ENCODE peak calls at places on chromosomes 13 and 19, in nine cellular contexts. Q is A549, O is fibroblast of pulmonary artery, N is BJ, T is psoas muscle, P is AG10803, K is H1, U is PC-3, S is lower leg skin. Z is an unnamed sample.

GRCh38 chr19:15173746-15174404 is 26.9 kb downstream of the NOTCH3 start:
- DNase-seq in Q (no peak), O (no peak), N (no peak), T (no peak), P (peak; percentile 15), K (no peak), U (peak; percentile 53), S (no peak), Z (no peak)

GRCh38 chr13:85509512-85509911 is 289.7 kb downstream of the SLITRK6 start:
- DNase-seq in Q (peak; percentile 73), O (peak; percentile 18), N (no peak), T (no peak), P (peak; percentile 3), K (no peak), U (peak; percentile 69), S (no peak), Z (no peak)

GRCh38 chr13:73338389-73338788 is 279.6 kb downstream of the KLF5 start:
- DNase-seq in Q (peak; percentile 39), O (peak; percentile 78), N (no peak), T (no peak), P (no peak), K (no peak), U (no peak), S (no peak), Z (no peak)

GRCh38 chr13:45873491-45874360 is 22.2 kb upstream of the SIAH3 start:
- DNase-seq in Q (no peak), O (peak; percentile 21), N (no peak), T (no peak), P (peak; percentile 25), K (no peak), U (peak; percentile 63), S (no peak), Z (no peak)

GRCh38 chr13:31110617-31111016 is 51.1 kb downstream of the HSPH1 start:
- DNase-seq in Q (no peak), O (no peak), N (no peak), T (no peak), P (no peak), K (no peak), U (no peak), S (no peak), Z (no peak)

GRCh38 chr19:33580026-33580644 is 41.6 kb upstream of the CHST8 start:
- DNase-seq in Q (no peak), O (no peak), N (no peak), T (no peak), P (no peak), K (no peak), U (peak; percentile 52), S (no peak), Z (no peak)

GRCh38 chr13:66803759-66804456 is 426.2 kb downstream of the PCDH9 start:
- DNase-seq in Q (no peak), O (no peak), N (no peak), T (no peak), P (no peak), K (no peak), U (peak; percentile 14), S (no peak), Z (no peak)

GRCh38 chr19:44111910-44112463 is 1.2 kb upstream of the ZNF225 start:
- DNase-seq in Q (no peak), O (peak; percentile 91), N (peak; percentile 28), T (no peak), P (peak; percentile 79), K (peak; percentile 88), U (no peak), S (no peak), Z (no peak)

GRCh38 chr19:800360-801029 is 3.2 kb downstream of the PTBP1 start:
- DNase-seq in Q (no peak), O (no peak), N (no peak), T (peak; percentile 25), P (no peak), K (no peak), U (peak; percentile 61), S (no peak), Z (peak; percentile 5)

GRCh38 chr19:18795540-18795939 is 4.4 kb upstream of the COMP start:
- DNase-seq in Q (no peak), O (peak; percentile 22), N (no peak), T (peak; percentile 64), P (peak; percentile 42), K (no peak), U (no peak), S (no peak), Z (no peak)

GRCh38 chr13:111006508-111007031 is 91.7 kb upstream of the ANKRD10 start:
- DNase-seq in Q (no peak), O (peak; percentile 89), N (peak; percentile 74), T (peak; percentile 83), P (peak; percentile 88), K (no peak), U (no peak), S (peak; percentile 61), Z (no peak)

GRCh38 chr19:19860756-19861390 is 4.8 kb upstream of the ZNF253 start:
- DNase-seq in Q (no peak), O (no peak), N (no peak), T (no peak), P (no peak), K (peak; percentile 93), U (no peak), S (no peak), Z (peak; percentile 78)

GRCh38 chr19:47644743-47645499 is 36.0 kb downstream of the BICRA start:
- DNase-seq in Q (no peak), O (peak; percentile 18), N (no peak), T (no peak), P (no peak), K (no peak), U (no peak), S (no peak), Z (no peak)

GRCh38 chr13:109155301-109155761 is 525.9 kb downstream of the MYO16 start:
- DNase-seq in Q (peak; percentile 73), O (peak; percentile 53), N (no peak), T (no peak), P (peak; percentile 94), K (no peak), U (peak; percentile 64), S (no peak), Z (no peak)

GRCh38 chr13:94764576-94765321 is 52.4 kb upstream of the SOX21 start:
- DNase-seq in Q (no peak), O (no peak), N (no peak), T (no peak), P (no peak), K (no peak), U (no peak), S (no peak), Z (no peak)

GRCh38 chr19:51359294-51359693 is 6.9 kb downstream of the ETFB start:
- DNase-seq in Q (peak; percentile 76), O (peak; percentile 86), N (peak; percentile 46), T (no peak), P (peak; percentile 90), K (no peak), U (peak; percentile 70), S (no peak), Z (no peak)

GRCh38 chr13:21101865-21102576 is 40.6 kb upstream of the LATS2 start:
- DNase-seq in Q (no peak), O (no peak), N (no peak), T (no peak), P (no peak), K (no peak), U (no peak), S (no peak), Z (no peak)

GRCh38 chr13:74696148-74696922 is 562.1 kb upstream of the KLF12 start:
- DNase-seq in Q (no peak), O (no peak), N (no peak), T (no peak), P (no peak), K (no peak), U (no peak), S (no peak), Z (no peak)

DNA sequence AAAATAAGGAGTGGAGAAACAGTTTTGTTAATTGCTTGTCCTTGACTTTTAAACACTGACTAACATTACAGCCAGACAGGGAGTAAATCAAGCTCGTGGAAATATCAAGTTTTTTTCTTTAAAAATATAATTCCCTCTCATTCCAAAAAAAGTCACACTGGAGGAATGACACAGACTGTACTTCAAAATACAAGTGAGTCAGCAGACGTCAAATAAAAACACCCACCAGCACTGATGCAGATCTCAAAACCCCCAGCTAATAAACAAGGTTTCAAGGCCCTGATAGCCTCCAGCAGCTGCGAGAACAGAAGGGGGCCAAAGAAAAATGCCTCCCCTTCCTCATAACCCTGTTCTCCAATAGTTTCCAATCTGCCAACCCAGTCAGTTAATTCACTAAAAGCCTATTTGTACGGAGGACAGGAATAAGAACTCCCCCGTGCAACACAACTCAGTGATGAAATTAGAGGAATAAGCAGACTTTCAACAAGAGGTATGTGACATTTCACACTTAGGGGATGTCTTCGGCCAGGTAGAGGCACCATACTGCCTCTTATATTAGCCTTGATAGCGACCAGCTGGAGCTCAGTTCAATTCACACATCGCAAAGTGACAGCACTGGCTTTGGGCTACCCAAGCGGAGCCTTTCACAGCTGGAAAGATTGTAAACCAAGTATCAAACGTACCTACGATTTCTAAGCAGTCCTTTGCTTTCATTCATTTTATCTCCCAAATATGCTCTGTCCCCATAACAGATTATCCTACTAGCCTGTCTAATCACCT is 561.0 kb upstream of the KLF12 start:
- DNase-seq in Q (no peak), O (no peak), N (no peak), T (no peak), P (no peak), K (no peak), U (no peak), S (no peak), Z (no peak)
- TF ChIP-seq CTCF in Q (no peak), O (no peak), N (no peak), T (no peak), P (no peak), K (no peak), U (no peak), S (no peak), Z (no peak)

GRCh38 chr19:41795031-41795461 is 1.3 kb upstream of the CEACAM3 start:
- DNase-seq in Q (peak; percentile 70), O (peak; percentile 48), N (no peak), T (no peak), P (peak; percentile 28), K (peak; percentile 3), U (peak; percentile 70), S (no peak), Z (no peak)
- TF ChIP-seq CTCF in Q (peak; percentile 96), O (peak; percentile 79), N (peak; percentile 83), T (peak; percentile 50), P (peak; percentile 74), K (peak; percentile 67), U (peak; percentile 74), S (no peak), Z (peak; percentile 57)

GRCh38 chr13:61286148-61286745 is 129.4 kb downstream of the PCDH20 start:
- DNase-seq in Q (peak; percentile 19), O (peak; percentile 0), N (no peak), T (no peak), P (no peak), K (peak; percentile 9), U (peak; percentile 42), S (no peak), Z (no peak)
- TF ChIP-seq CTCF in Q (no peak), O (no peak), N (no peak), T (no peak), P (no peak), K (peak; percentile 62), U (peak; percentile 61), S (no peak), Z (peak; percentile 40)

DNA sequence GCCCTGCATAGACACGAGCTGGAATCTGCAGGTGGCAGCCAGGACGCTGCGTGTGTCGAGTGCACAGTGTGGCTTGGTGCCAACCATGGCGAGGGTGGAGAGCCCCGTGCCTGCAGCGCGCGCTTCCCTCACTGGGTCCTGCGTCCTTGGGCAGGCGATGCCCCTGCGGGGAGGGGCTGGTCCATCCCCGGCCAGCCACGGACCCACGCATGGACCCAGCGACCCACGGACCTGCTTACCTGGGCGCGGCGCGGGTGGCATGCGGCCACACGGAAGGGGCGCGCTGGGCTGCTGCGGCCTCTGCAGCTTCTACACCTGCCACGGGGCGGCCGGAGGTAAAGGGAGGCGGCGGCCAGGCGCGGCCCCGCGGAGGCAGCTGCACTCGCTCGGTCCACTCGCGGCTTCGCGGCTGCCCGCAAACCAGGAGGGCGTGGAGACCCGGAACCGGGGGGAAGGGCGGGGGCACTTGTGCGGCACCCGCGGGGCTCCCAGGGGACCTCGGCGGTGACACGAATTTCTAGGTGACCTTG is 569 bp upstream of the MCF2L start:
- DNase-seq in Q (no peak), O (no peak), N (no peak), T (no peak), P (no peak), K (no peak), U (peak; percentile 41), S (no peak), Z (no peak)
- TF ChIP-seq CTCF in Q (no peak), O (no peak), N (no peak), T (no peak), P (no peak), K (peak; percentile 18), U (no peak), S (no peak), Z (no peak)

Z was measured in D721Med.